ENCODE peak calls at places on chromosomes 6 and 20, in five cellular contexts. E is lower lobe of right lung, H is foreskin keratinocyte, K is GM20000, Z is H9. D is an unnamed sample.

GRCh38 chr20:5592823-5593761 is 157.1 kb upstream of the SHLD1 start:
- DNase-seq in E (no peak), H (no peak), K (no peak), Z (no peak), D (no peak)

GRCh38 chr6:109036588-109037320 is 57.9 kb downstream of the SESN1 start:
- DNase-seq in E (no peak), H (no peak), K (no peak), Z (no peak), D (no peak)

GRCh38 chr6:147759088-147759487 is 250.6 kb downstream of the SAMD5 start:
- DNase-seq in E (no peak), H (no peak), K (no peak), Z (no peak), D (no peak)

GRCh38 chr6:29975561-29975907 is 33.2 kb downstream of the HLA-A start:
- DNase-seq in E (no peak), H (no peak), K (no peak), Z (no peak), D (no peak)

GRCh38 chr6:151385177-151385576 is 6.2 kb downstream of the ZBTB2 start:
- DNase-seq in E (no peak), H (no peak), K (peak; percentile 34), Z (no peak), D (no peak)

GRCh38 chr6:108862479-108863191 is 14.4 kb downstream of the ARMC2 start:
- DNase-seq in E (peak; percentile 79), H (no peak), K (no peak), Z (no peak), D (no peak)

GRCh38 chr6:103570431-103570830 is 1289.3 kb downstream of the HACE1 start:
- DNase-seq in E (no peak), H (peak; percentile 19), K (no peak), Z (no peak), D (no peak)

GRCh38 chr6:131657630-131658111 is 20.6 kb downstream of the ENPP3 start:
- DNase-seq in E (no peak), H (no peak), K (no peak), Z (no peak), D (no peak)

GRCh38 chr6:128914051-128914450 is 31.1 kb downstream of the LAMA2 start:
- DNase-seq in E (no peak), H (no peak), K (no peak), Z (no peak), D (no peak)

GRCh38 chr6:44180886-44181285 is 22.3 kb downstream of the CAPN11 start:
- DNase-seq in E (no peak), H (no peak), K (no peak), Z (no peak), D (no peak)

GRCh38 chr20:64116541-64117423 is 9.4 kb upstream of the NPBWR2 start:
- DNase-seq in E (peak; percentile 42), H (no peak), K (no peak), Z (no peak), D (peak; percentile 10)

GRCh38 chr6:110334425-110335158 is 23.6 kb downstream of the METTL24 start:
- DNase-seq in E (no peak), H (no peak), K (no peak), Z (no peak), D (no peak)

GRCh38 chr6:89792881-89793280 is 26.7 kb downstream of the MDN1 start:
- DNase-seq in E (no peak), H (no peak), K (peak; percentile 52), Z (peak; percentile 45), D (no peak)

GRCh38 chr6:93419304-93420162 is at the start of gene EPHA7:
- DNase-seq in E (peak; percentile 89), H (peak; percentile 54), K (peak; percentile 86), Z (peak; percentile 99), D (peak; percentile 50)

GRCh38 chr6:107082045-107082444 is 33.3 kb downstream of the BEND3 start:
- DNase-seq in E (no peak), H (peak; percentile 51), K (no peak), Z (no peak), D (no peak)

GRCh38 chr6:1840491-1841121 is 230.9 kb downstream of the FOXC1 start:
- DNase-seq in E (no peak), H (no peak), K (no peak), Z (no peak), D (no peak)

GRCh38 chr6:75830959-75831885 is 82.2 kb downstream of the MYO6 start:
- DNase-seq in E (no peak), H (peak; percentile 84), K (peak; percentile 44), Z (no peak), D (no peak)

GRCh38 chr6:149136913-149137286 is 180.6 kb upstream of the TAB2 start:
- DNase-seq in E (no peak), H (no peak), K (no peak), Z (no peak), D (no peak)

GRCh38 chr20:3406481-3407425 is 716 bp downstream of the DNAAF9 start:
- DNase-seq in E (peak; percentile 48), H (no peak), K (peak; percentile 35), Z (peak; percentile 37), D (no peak)

GRCh38 chr6:33271098-33271607 is 523 bp downstream of the VPS52 start:
- DNase-seq in E (no peak), H (no peak), K (no peak), Z (no peak), D (no peak)

GRCh38 chr20:20237093-20237959 is 130.6 kb upstream of the INSM1 start:
- DNase-seq in E (no peak), H (no peak), K (peak; percentile 72), Z (peak; percentile 43), D (no peak)

GRCh38 chr6:154814063-154814462 is 80.8 kb downstream of the SCAF8 start:
- DNase-seq in E (no peak), H (no peak), K (no peak), Z (no peak), D (no peak)

GRCh38 chr20:49666906-49667305 is 46.8 kb downstream of the B4GALT5 start:
- DNase-seq in E (no peak), H (no peak), K (no peak), Z (no peak), D (no peak)

GRCh38 chr6:129765008-129765407 is 55.0 kb upstream of the ARHGAP18 start:
- DNase-seq in E (no peak), H (no peak), K (no peak), Z (no peak), D (no peak)

GRCh38 chr20:59207235-59207634 is 43.6 kb downstream of the ZNF831 start:
- DNase-seq in E (no peak), H (no peak), K (no peak), Z (no peak), D (no peak)

GRCh38 chr20:24150406-24150805 is 161.8 kb upstream of the GGTLC1 start:
- DNase-seq in E (no peak), H (no peak), K (no peak), Z (no peak), D (no peak)

GRCh38 chr20:24149175-24149574 is 160.6 kb upstream of the GGTLC1 start:
- DNase-seq in E (no peak), H (no peak), K (no peak), Z (no peak), D (no peak)

GRCh38 chr20:24151621-24152020 is 163.0 kb upstream of the GGTLC1 start:
- DNase-seq in E (no peak), H (no peak), K (no peak), Z (no peak), D (no peak)

GRCh38 chr20:24148372-24148771 is 159.8 kb upstream of the GGTLC1 start:
- DNase-seq in E (peak; percentile 59), H (no peak), K (no peak), Z (no peak), D (no peak)

GRCh38 chr20:24149881-24150307 is 161.3 kb upstream of the GGTLC1 start:
- DNase-seq in E (no peak), H (no peak), K (no peak), Z (peak; percentile 80), D (no peak)
- TF ChIP-seq CTCF in E (peak; percentile 24), H (peak; percentile 38), K (no peak), Z (peak; percentile 72), D (no peak)

GRCh38 chr6:138726066-138727060 is 47.2 kb upstream of the CCDC28A start:
- DNase-seq in E (no peak), H (no peak), K (no peak), Z (no peak), D (no peak)

GRCh38 chr6:138722425-138723371 is 50.9 kb upstream of the CCDC28A start:
- DNase-seq in E (no peak), H (peak; percentile 13), K (no peak), Z (no peak), D (no peak)

GRCh38 chr6:138719744-138720143 is 53.8 kb upstream of the CCDC28A start:
- DNase-seq in E (no peak), H (no peak), K (no peak), Z (no peak), D (no peak)

GRCh38 chr6:138727182-138727581 is 46.4 kb upstream of the CCDC28A start:
- DNase-seq in E (no peak), H (no peak), K (no peak), Z (no peak), D (no peak)

DNA sequence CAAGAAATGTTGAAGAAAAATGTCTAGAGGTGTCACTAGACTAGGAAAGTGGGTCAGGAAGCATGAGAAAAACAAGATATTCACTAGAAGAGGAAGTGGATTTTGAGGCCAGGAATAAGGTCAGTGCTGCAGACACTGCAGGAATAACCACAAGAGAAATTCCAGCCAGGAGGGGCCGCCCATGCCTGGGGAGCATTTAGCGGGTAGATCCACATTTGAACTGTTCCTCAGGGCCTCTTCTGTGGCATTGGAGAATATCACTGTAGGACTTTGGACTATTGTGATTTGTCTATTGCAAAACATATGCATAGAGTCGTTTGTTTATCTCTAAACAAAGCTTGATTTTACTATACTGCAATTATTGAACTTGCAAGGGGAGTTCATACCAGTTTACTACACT is 49.6 kb upstream of the CCDC28A start:
- DNase-seq in E (peak; percentile 48), H (no peak), K (no peak), Z (no peak), D (no peak)
- TF ChIP-seq CTCF in E (no peak), H (no peak), K (no peak), Z (no peak), D (no peak)

GRCh38 chr6:624979-625378 is 31.9 kb downstream of the HUS1B start:
- DNase-seq in E (no peak), H (no peak), K (peak; percentile 44), Z (no peak), D (no peak)
- TF ChIP-seq CTCF in E (peak; percentile 24), H (peak; percentile 14), K (no peak), Z (peak; percentile 52), D (no peak)

GRCh38 chr6:136567688-136568087 is 17.5 kb upstream of the MAP7 start:
- DNase-seq in E (no peak), H (no peak), K (no peak), Z (no peak), D (no peak)

GRCh38 chr6:136566007-136566487 is 15.8 kb upstream of the MAP7 start:
- DNase-seq in E (peak; percentile 61), H (no peak), K (no peak), Z (no peak), D (no peak)

GRCh38 chr6:136568129-136568528 is 17.9 kb upstream of the MAP7 start:
- DNase-seq in E (no peak), H (no peak), K (no peak), Z (no peak), D (no peak)

GRCh38 chr6:136564170-136564569 is 13.9 kb upstream of the MAP7 start:
- DNase-seq in E (no peak), H (no peak), K (no peak), Z (no peak), D (no peak)

DNA sequence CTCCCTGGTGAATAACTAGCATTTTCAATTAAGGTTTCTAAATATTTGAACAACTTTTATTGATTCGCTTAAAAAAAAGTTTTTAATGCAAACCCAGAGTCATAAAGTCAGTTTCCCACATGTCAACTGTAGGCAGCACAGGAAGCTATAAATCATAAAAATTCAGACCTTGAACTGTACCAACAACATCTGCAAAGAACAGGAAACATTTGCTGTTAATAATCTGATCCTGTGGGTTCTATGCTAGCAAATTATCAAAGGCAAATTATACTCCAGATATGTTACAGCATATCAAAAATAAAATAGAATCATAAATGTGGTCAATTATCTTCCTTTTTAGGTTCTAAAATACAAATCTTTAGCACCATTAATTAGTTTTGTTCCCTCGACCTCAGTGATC is 16.6 kb upstream of the MAP7 start:
- DNase-seq in E (no peak), H (no peak), K (no peak), Z (no peak), D (no peak)
- TF ChIP-seq CTCF in E (no peak), H (no peak), K (no peak), Z (no peak), D (no peak)